ENCODE peak calls at places on chromosomes 1 and 21, in ten cellular contexts. P is HCT116, K is body of pancreas, M is uterus, S is heart left ventricle, B is ovary, Y is K562, F is prostate gland, Z is IMR-90, A is Peyer's patch. N is an unnamed sample.

GRCh38 chr1:13702425-13703127 is 2.6 kb downstream of the PRDM2 start:
- DNase-seq in Z (no peak), F (no peak), A (no peak), P (no peak), S (no peak), B (no peak), M (no peak), Y (no peak), K (no peak), N (no peak)

GRCh38 chr1:19044471-19044870 is 88.0 kb upstream of the IFFO2 start:
- DNase-seq in P (no peak), M (no peak), F (no peak), A (no peak), S (no peak), Z (no peak), B (no peak), K (no peak), Y (no peak), N (no peak)

GRCh38 chr1:203325004-203325417 is 19.7 kb downstream of the BTG2 start:
- DNase-seq in K (no peak), Y (no peak), M (no peak), P (no peak), Z (no peak), A (no peak), F (no peak), B (no peak), S (no peak), N (no peak)

GRCh38 chr1:25562101-25562927 is 18.9 kb downstream of the LDLRAP1 start:
- DNase-seq in B (no peak), P (no peak), Y (no peak), A (peak), Z (no peak), M (no peak), K (no peak), F (peak), S (no peak), N (no peak)

GRCh38 chr1:19799233-19799876 is 361 bp downstream of the TMCO4 start:
- DNase-seq in F (peak), Y (peak), K (peak), Z (peak), P (no peak), B (peak), M (peak), A (peak), S (peak), N (peak)

GRCh38 chr1:40866408-40866788 is 4.2 kb upstream of the CITED4 start:
- DNase-seq in S (no peak), M (no peak), P (no peak), F (no peak), Z (peak), A (no peak), K (no peak), Y (no peak), B (no peak), N (no peak)

GRCh38 chr1:211684791-211685190 is 9.4 kb upstream of the NEK2 start:
- DNase-seq in M (no peak), Y (no peak), F (no peak), P (no peak), B (no peak), S (no peak), K (no peak), Z (peak), A (no peak), N (no peak)

GRCh38 chr1:55005351-55006140 is 6.8 kb downstream of the BSND start:
- DNase-seq in M (no peak), Y (peak), S (no peak), F (no peak), K (no peak), P (no peak), B (no peak), Z (no peak), A (no peak), N (no peak)

GRCh38 chr1:3531928-3532327 is 77.5 kb downstream of the ARHGEF16 start:
- DNase-seq in F (no peak), M (no peak), P (no peak), A (no peak), S (no peak), Y (no peak), Z (no peak), K (no peak), B (no peak), N (no peak)

GRCh38 chr1:166937329-166937728 is 38.0 kb downstream of the ILDR2 start:
- DNase-seq in A (no peak), P (no peak), M (no peak), Z (no peak), F (no peak), S (no peak), B (no peak), Y (no peak), K (no peak), N (no peak)

DNA sequence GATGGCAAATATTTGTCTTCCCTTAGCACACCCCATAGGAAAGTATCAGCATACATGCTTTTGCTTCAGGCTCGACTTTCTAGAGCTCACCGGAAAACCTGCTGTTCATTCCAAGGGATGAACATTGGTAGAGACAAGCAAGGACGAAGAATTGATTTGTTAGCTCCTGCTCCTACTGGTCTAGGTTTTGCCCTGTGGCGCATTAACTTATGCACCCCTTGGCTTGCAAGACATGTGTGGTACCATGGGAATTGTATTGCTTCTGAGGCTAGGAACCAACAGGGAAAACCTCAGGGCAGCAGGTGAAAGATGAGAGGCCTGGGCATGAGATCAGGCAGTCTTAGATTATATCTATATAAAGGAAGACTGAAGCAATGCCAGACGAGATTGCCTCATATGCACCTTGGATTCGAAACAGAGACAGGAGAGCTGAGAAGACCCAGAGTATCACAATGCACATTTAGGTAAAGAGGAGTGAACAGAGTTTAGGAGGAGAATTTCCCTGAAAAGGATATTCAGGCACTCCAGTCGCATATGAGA is 771.2 kb upstream of the B3GALT2 start:
- DNase-seq in M (no peak), B (no peak), A (no peak), S (no peak), Z (no peak), K (no peak), Y (no peak), P (no peak), F (no peak), N (no peak)
- TF ChIP-seq POLR2A in M (no peak), B (no peak), A (no peak), S (no peak), Z (no peak), K (no peak), Y (no peak), P (no peak), F (no peak), N (no peak)

GRCh38 chr21:33406493-33406892 is 3.3 kb downstream of the IFNGR2 start:
- DNase-seq in K (no peak), Z (no peak), P (no peak), Y (no peak), A (no peak), S (no peak), F (no peak), B (no peak), M (no peak), N (no peak)
- TF ChIP-seq POLR2A in K (no peak), Z (no peak), P (no peak), Y (no peak), A (no peak), S (no peak), F (no peak), B (no peak), M (no peak), N (no peak)

GRCh38 chr1:37135032-37135431 is 100.7 kb upstream of the GRIK3 start:
- DNase-seq in B (no peak), M (no peak), Y (no peak), Z (no peak), K (no peak), S (no peak), F (no peak), P (no peak), A (no peak), N (no peak)

GRCh38 chr1:37131281-37131680 is 97.0 kb upstream of the GRIK3 start:
- DNase-seq in K (no peak), M (no peak), P (no peak), Z (no peak), S (no peak), B (no peak), A (no peak), F (no peak), Y (no peak), N (no peak)

GRCh38 chr1:37133276-37134145 is 99.2 kb upstream of the GRIK3 start:
- DNase-seq in M (no peak), P (no peak), B (no peak), A (no peak), S (no peak), F (no peak), K (no peak), Z (no peak), Y (no peak), N (no peak)

GRCh38 chr1:37134599-37134998 is 100.3 kb upstream of the GRIK3 start:
- DNase-seq in Z (no peak), M (no peak), B (no peak), A (no peak), S (no peak), Y (no peak), K (no peak), P (no peak), F (no peak), N (no peak)

GRCh38 chr1:37137018-37137417 is 102.7 kb upstream of the GRIK3 start:
- DNase-seq in P (no peak), S (no peak), M (no peak), B (no peak), Y (no peak), F (no peak), Z (no peak), K (no peak), A (no peak), N (no peak)
- TF ChIP-seq POLR2A in P (no peak), S (no peak), M (no peak), B (no peak), Y (no peak), F (no peak), Z (no peak), K (no peak), A (no peak), N (no peak)

DNA sequence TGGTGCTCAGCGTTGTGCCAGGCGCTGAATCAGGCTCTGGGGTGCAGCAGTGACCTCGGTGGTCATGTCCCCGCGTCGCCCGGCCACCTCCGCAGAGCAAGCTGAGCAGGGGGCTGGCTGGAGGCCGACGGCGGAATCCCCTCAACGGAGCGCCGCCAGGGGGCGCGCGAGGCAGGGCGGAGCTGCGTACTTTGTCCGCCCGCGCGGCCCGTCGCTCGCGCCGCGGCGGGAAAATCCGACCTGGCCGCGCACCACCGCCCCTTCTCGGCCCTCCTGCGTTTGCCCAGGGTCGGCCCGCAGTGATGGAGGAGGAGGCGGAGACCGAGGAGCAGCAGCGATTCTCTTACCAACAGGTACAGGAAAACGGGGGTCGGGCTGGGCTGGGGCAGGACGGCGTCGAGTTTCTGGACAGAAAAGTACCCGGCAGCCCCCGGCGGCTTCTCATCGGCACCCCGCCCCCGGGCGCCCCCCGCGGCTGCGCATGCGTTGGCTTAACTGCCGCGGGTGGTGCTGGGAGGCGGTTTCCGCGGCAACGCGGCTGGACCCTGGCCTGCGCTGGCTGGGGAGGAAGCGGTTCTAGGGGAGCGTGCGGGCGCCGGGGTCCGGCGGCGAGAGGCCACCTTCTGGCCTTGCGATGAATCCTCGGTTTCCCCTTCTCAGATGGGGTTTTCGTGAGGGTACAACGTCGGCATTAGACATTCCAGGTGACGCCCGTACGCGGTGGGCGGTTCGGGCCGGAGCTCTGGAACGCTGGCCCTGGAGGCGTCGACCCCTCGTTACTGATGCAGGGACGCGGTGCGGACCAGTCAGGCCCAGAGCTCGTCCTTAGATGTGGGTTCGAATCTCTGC is at the start of gene CENPS:
- DNase-seq in Z (peak), P (peak), B (peak), A (peak), K (peak), S (peak), Y (peak), F (peak), M (peak), N (peak)
- TF ChIP-seq POLR2A in Z (no peak), P (peak), B (no peak), A (no peak), K (no peak), S (peak), Y (peak), F (peak), M (no peak), N (peak)

GRCh38 chr1:201714542-201715276 is 114.2 kb upstream of the IPO9 start:
- DNase-seq in S (peak), A (peak), K (peak), F (no peak), Z (peak), P (peak), B (peak), M (peak), Y (peak), N (peak)

GRCh38 chr1:201711811-201712210 is 117.1 kb upstream of the IPO9 start:
- DNase-seq in K (no peak), Z (no peak), Y (no peak), P (no peak), A (no peak), B (peak), M (no peak), F (no peak), S (no peak), N (no peak)

GRCh38 chr1:201712387-201713092 is 116.4 kb upstream of the IPO9 start:
- DNase-seq in S (peak), P (no peak), M (no peak), K (no peak), Y (no peak), A (no peak), F (no peak), B (no peak), Z (no peak), N (no peak)

GRCh38 chr1:201715351-201715750 is 113.6 kb upstream of the IPO9 start:
- DNase-seq in B (no peak), A (no peak), F (no peak), M (no peak), P (no peak), Y (no peak), Z (no peak), S (peak), K (no peak), N (no peak)

DNA sequence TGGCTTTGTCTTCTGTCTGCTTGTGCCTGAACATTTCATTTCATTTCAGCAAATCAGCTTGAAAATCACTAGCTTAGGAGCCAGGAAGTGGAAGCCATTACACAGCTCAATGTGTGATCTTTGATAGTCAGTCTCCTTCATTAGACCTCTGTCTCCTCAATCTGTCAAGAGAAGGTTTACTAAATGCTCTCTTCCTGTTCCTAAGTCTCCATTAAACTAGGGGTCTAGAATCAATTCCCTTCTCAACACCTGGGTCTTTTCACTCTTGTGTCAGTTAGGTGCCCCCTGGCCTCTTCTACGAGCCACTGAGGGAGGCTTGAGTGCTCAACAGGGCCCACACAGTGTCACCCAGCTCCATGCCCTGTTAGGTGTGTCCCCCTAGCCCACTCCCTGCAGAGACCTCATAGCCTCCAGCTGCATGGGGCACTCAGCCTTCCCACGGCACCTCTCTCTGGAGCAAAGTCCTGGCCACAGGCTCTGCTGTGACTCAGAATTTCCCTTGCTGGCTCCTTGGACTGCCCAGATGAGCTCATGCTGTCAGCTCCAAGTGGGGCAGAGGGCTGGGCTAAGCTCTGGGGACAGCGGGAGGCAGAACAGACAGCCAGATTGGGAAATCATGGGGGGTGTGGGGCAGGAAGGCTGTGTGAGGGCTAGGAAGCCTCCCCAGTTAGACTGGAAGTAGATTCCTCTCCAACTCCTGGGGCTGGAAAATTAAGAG is 115.7 kb upstream of the IPO9 start:
- DNase-seq in B (peak), F (peak), Z (peak), A (peak), S (peak), P (peak), M (peak), Y (no peak), K (peak), N (peak)
- TF ChIP-seq POLR2A in B (peak), F (no peak), Z (peak), A (no peak), S (peak), P (no peak), M (peak), Y (no peak), K (peak), N (peak)

GRCh38 chr1:151459331-151460046 is at the start of gene POGZ:
- DNase-seq in B (peak), P (peak), K (peak), Y (peak), Z (peak), M (peak), A (peak), F (peak), S (peak), N (peak)
- TF ChIP-seq POLR2A in B (peak), P (peak), K (no peak), Y (no peak), Z (peak), M (no peak), A (no peak), F (no peak), S (no peak), N (peak)

N was measured in H54.